ENCODE peak calls at places on chromosomes 7 and 10, in nine cellular contexts. One of them, this sample, is unnamed.
A peak's percentile ranks its signal among the peaks of the same experiment; 100 is the strongest.

GRCh38 chr10:6140141-6140841 is 51.5 kb downstream of the RBM17 start:
- DNase-seq in CD8-positive, alpha-beta memory T cell: peak; percentile 42
- DNase-seq in H4: no peak
- DNase-seq in activated CD4-positive, alpha-beta T cell treated with anti-CD3 and anti-CD28 coated beads, Interleukin-2, amount 50 U/mL, for 4 hours: no peak
- DNase-seq in HT-29: no peak
- DNase-seq in activated CD4-positive, CD25-positive, alpha-beta regulatory T cell: no peak
- DNase-seq in T-helper 2 cell treated with Interferon-gamma antibody and Interleukin-4, amounts not matched to agents 5 μg/mL and 100 μg/mL, for 36 hours: peak; percentile 49
- DNase-seq in M059J: no peak
- DNase-seq in stimulated activated CD8-positive, alpha-beta memory T cell treated with anti-CD3 and anti-CD28 coated beads, Interleukin-15, amount 100 ng/mL, for 48 hours: no peak
- DNase-seq in this sample: no peak

GRCh38 chr7:70571986-70572385 is 560.0 kb upstream of the GALNT17 start:
- DNase-seq in CD8-positive, alpha-beta memory T cell: no peak
- DNase-seq in H4: peak; percentile 42
- DNase-seq in activated CD4-positive, alpha-beta T cell treated with anti-CD3 and anti-CD28 coated beads, Interleukin-2, amount 50 U/mL, for 4 hours: no peak
- DNase-seq in HT-29: peak; percentile 72
- DNase-seq in activated CD4-positive, CD25-positive, alpha-beta regulatory T cell: no peak
- DNase-seq in T-helper 2 cell treated with Interferon-gamma antibody and Interleukin-4, amounts not matched to agents 5 μg/mL and 100 μg/mL, for 36 hours: no peak
- DNase-seq in M059J: peak; percentile 16
- DNase-seq in stimulated activated CD8-positive, alpha-beta memory T cell treated with anti-CD3 and anti-CD28 coated beads, Interleukin-15, amount 100 ng/mL, for 48 hours: no peak
- DNase-seq in this sample: no peak

GRCh38 chr7:123719481-123719806 is 29.4 kb downstream of the WASL start:
- DNase-seq in CD8-positive, alpha-beta memory T cell: no peak
- DNase-seq in H4: no peak
- DNase-seq in activated CD4-positive, alpha-beta T cell treated with anti-CD3 and anti-CD28 coated beads, Interleukin-2, amount 50 U/mL, for 4 hours: no peak
- DNase-seq in HT-29: no peak
- DNase-seq in activated CD4-positive, CD25-positive, alpha-beta regulatory T cell: no peak
- DNase-seq in T-helper 2 cell treated with Interferon-gamma antibody and Interleukin-4, amounts not matched to agents 5 μg/mL and 100 μg/mL, for 36 hours: no peak
- DNase-seq in M059J: no peak
- DNase-seq in stimulated activated CD8-positive, alpha-beta memory T cell treated with anti-CD3 and anti-CD28 coated beads, Interleukin-15, amount 100 ng/mL, for 48 hours: no peak
- DNase-seq in this sample: no peak

GRCh38 chr10:34187201-34187600 is 627.9 kb downstream of the PARD3 start:
- DNase-seq in CD8-positive, alpha-beta memory T cell: no peak
- DNase-seq in H4: no peak
- DNase-seq in activated CD4-positive, alpha-beta T cell treated with anti-CD3 and anti-CD28 coated beads, Interleukin-2, amount 50 U/mL, for 4 hours: no peak
- DNase-seq in HT-29: no peak
- DNase-seq in activated CD4-positive, CD25-positive, alpha-beta regulatory T cell: no peak
- DNase-seq in T-helper 2 cell treated with Interferon-gamma antibody and Interleukin-4, amounts not matched to agents 5 μg/mL and 100 μg/mL, for 36 hours: no peak
- DNase-seq in M059J: peak; percentile 56
- DNase-seq in stimulated activated CD8-positive, alpha-beta memory T cell treated with anti-CD3 and anti-CD28 coated beads, Interleukin-15, amount 100 ng/mL, for 48 hours: no peak
- DNase-seq in this sample: no peak

GRCh38 chr7:105618016-105618296 is 36.7 kb upstream of the EFCAB10 start:
- DNase-seq in CD8-positive, alpha-beta memory T cell: no peak
- DNase-seq in H4: no peak
- DNase-seq in activated CD4-positive, alpha-beta T cell treated with anti-CD3 and anti-CD28 coated beads, Interleukin-2, amount 50 U/mL, for 4 hours: no peak
- DNase-seq in HT-29: no peak
- DNase-seq in activated CD4-positive, CD25-positive, alpha-beta regulatory T cell: no peak
- DNase-seq in T-helper 2 cell treated with Interferon-gamma antibody and Interleukin-4, amounts not matched to agents 5 μg/mL and 100 μg/mL, for 36 hours: no peak
- DNase-seq in M059J: no peak
- DNase-seq in stimulated activated CD8-positive, alpha-beta memory T cell treated with anti-CD3 and anti-CD28 coated beads, Interleukin-15, amount 100 ng/mL, for 48 hours: no peak
- DNase-seq in this sample: no peak

GRCh38 chr10:96683065-96683464 is 37.2 kb downstream of the PIK3AP1 start:
- DNase-seq in CD8-positive, alpha-beta memory T cell: no peak
- DNase-seq in H4: no peak
- DNase-seq in activated CD4-positive, alpha-beta T cell treated with anti-CD3 and anti-CD28 coated beads, Interleukin-2, amount 50 U/mL, for 4 hours: no peak
- DNase-seq in HT-29: no peak
- DNase-seq in activated CD4-positive, CD25-positive, alpha-beta regulatory T cell: no peak
- DNase-seq in T-helper 2 cell treated with Interferon-gamma antibody and Interleukin-4, amounts not matched to agents 5 μg/mL and 100 μg/mL, for 36 hours: no peak
- DNase-seq in M059J: peak; percentile 89
- DNase-seq in stimulated activated CD8-positive, alpha-beta memory T cell treated with anti-CD3 and anti-CD28 coated beads, Interleukin-15, amount 100 ng/mL, for 48 hours: no peak
- DNase-seq in this sample: no peak

GRCh38 chr10:112678581-112678980 is 231.6 kb downstream of the VTI1A start:
- DNase-seq in CD8-positive, alpha-beta memory T cell: no peak
- DNase-seq in H4: no peak
- DNase-seq in activated CD4-positive, alpha-beta T cell treated with anti-CD3 and anti-CD28 coated beads, Interleukin-2, amount 50 U/mL, for 4 hours: no peak
- DNase-seq in HT-29: no peak
- DNase-seq in activated CD4-positive, CD25-positive, alpha-beta regulatory T cell: no peak
- DNase-seq in T-helper 2 cell treated with Interferon-gamma antibody and Interleukin-4, amounts not matched to agents 5 μg/mL and 100 μg/mL, for 36 hours: no peak
- DNase-seq in M059J: no peak
- DNase-seq in stimulated activated CD8-positive, alpha-beta memory T cell treated with anti-CD3 and anti-CD28 coated beads, Interleukin-15, amount 100 ng/mL, for 48 hours: no peak
- DNase-seq in this sample: no peak

GRCh38 chr10:71512794-71513379 is 116.2 kb downstream of the CDH23 start:
- DNase-seq in CD8-positive, alpha-beta memory T cell: no peak
- DNase-seq in H4: peak; percentile 50
- DNase-seq in activated CD4-positive, alpha-beta T cell treated with anti-CD3 and anti-CD28 coated beads, Interleukin-2, amount 50 U/mL, for 4 hours: no peak
- DNase-seq in HT-29: peak; percentile 62
- DNase-seq in activated CD4-positive, CD25-positive, alpha-beta regulatory T cell: no peak
- DNase-seq in T-helper 2 cell treated with Interferon-gamma antibody and Interleukin-4, amounts not matched to agents 5 μg/mL and 100 μg/mL, for 36 hours: no peak
- DNase-seq in M059J: peak; percentile 35
- DNase-seq in stimulated activated CD8-positive, alpha-beta memory T cell treated with anti-CD3 and anti-CD28 coated beads, Interleukin-15, amount 100 ng/mL, for 48 hours: no peak
- DNase-seq in this sample: no peak

GRCh38 chr10:132886211-132887099 is 55.9 kb downstream of the CFAP46 start:
- DNase-seq in CD8-positive, alpha-beta memory T cell: no peak
- DNase-seq in H4: no peak
- DNase-seq in activated CD4-positive, alpha-beta T cell treated with anti-CD3 and anti-CD28 coated beads, Interleukin-2, amount 50 U/mL, for 4 hours: no peak
- DNase-seq in HT-29: peak; percentile 41
- DNase-seq in activated CD4-positive, CD25-positive, alpha-beta regulatory T cell: no peak
- DNase-seq in T-helper 2 cell treated with Interferon-gamma antibody and Interleukin-4, amounts not matched to agents 5 μg/mL and 100 μg/mL, for 36 hours: no peak
- DNase-seq in M059J: no peak
- DNase-seq in stimulated activated CD8-positive, alpha-beta memory T cell treated with anti-CD3 and anti-CD28 coated beads, Interleukin-15, amount 100 ng/mL, for 48 hours: no peak
- DNase-seq in this sample: no peak

GRCh38 chr10:14601872-14602725 is 172.6 kb downstream of the FAM107B start:
- DNase-seq in CD8-positive, alpha-beta memory T cell: peak; percentile 53
- DNase-seq in H4: peak; percentile 54
- DNase-seq in activated CD4-positive, alpha-beta T cell treated with anti-CD3 and anti-CD28 coated beads, Interleukin-2, amount 50 U/mL, for 4 hours: peak; percentile 52
- DNase-seq in HT-29: peak; percentile 72
- DNase-seq in activated CD4-positive, CD25-positive, alpha-beta regulatory T cell: no peak
- DNase-seq in T-helper 2 cell treated with Interferon-gamma antibody and Interleukin-4, amounts not matched to agents 5 μg/mL and 100 μg/mL, for 36 hours: peak; percentile 38
- DNase-seq in M059J: peak; percentile 56
- DNase-seq in stimulated activated CD8-positive, alpha-beta memory T cell treated with anti-CD3 and anti-CD28 coated beads, Interleukin-15, amount 100 ng/mL, for 48 hours: no peak
- DNase-seq in this sample: no peak

GRCh38 chr7:91286432-91286831 is 22.2 kb downstream of the FZD1 start:
- DNase-seq in CD8-positive, alpha-beta memory T cell: no peak
- DNase-seq in H4: no peak
- DNase-seq in activated CD4-positive, alpha-beta T cell treated with anti-CD3 and anti-CD28 coated beads, Interleukin-2, amount 50 U/mL, for 4 hours: no peak
- DNase-seq in HT-29: no peak
- DNase-seq in activated CD4-positive, CD25-positive, alpha-beta regulatory T cell: no peak
- DNase-seq in T-helper 2 cell treated with Interferon-gamma antibody and Interleukin-4, amounts not matched to agents 5 μg/mL and 100 μg/mL, for 36 hours: no peak
- DNase-seq in M059J: no peak
- DNase-seq in stimulated activated CD8-positive, alpha-beta memory T cell treated with anti-CD3 and anti-CD28 coated beads, Interleukin-15, amount 100 ng/mL, for 48 hours: no peak
- DNase-seq in this sample: no peak

GRCh38 chr7:112433289-112433688 is 17.0 kb upstream of the IFRD1 start:
- DNase-seq in CD8-positive, alpha-beta memory T cell: no peak
- DNase-seq in H4: no peak
- DNase-seq in activated CD4-positive, alpha-beta T cell treated with anti-CD3 and anti-CD28 coated beads, Interleukin-2, amount 50 U/mL, for 4 hours: no peak
- DNase-seq in HT-29: no peak
- DNase-seq in activated CD4-positive, CD25-positive, alpha-beta regulatory T cell: no peak
- DNase-seq in T-helper 2 cell treated with Interferon-gamma antibody and Interleukin-4, amounts not matched to agents 5 μg/mL and 100 μg/mL, for 36 hours: no peak
- DNase-seq in M059J: no peak
- DNase-seq in stimulated activated CD8-positive, alpha-beta memory T cell treated with anti-CD3 and anti-CD28 coated beads, Interleukin-15, amount 100 ng/mL, for 48 hours: no peak
- DNase-seq in this sample: no peak

GRCh38 chr10:119357389-119358139 is 150.2 kb downstream of the GRK5 start:
- DNase-seq in CD8-positive, alpha-beta memory T cell: no peak
- DNase-seq in H4: no peak
- DNase-seq in activated CD4-positive, alpha-beta T cell treated with anti-CD3 and anti-CD28 coated beads, Interleukin-2, amount 50 U/mL, for 4 hours: no peak
- DNase-seq in HT-29: no peak
- DNase-seq in activated CD4-positive, CD25-positive, alpha-beta regulatory T cell: no peak
- DNase-seq in T-helper 2 cell treated with Interferon-gamma antibody and Interleukin-4, amounts not matched to agents 5 μg/mL and 100 μg/mL, for 36 hours: no peak
- DNase-seq in M059J: no peak
- DNase-seq in stimulated activated CD8-positive, alpha-beta memory T cell treated with anti-CD3 and anti-CD28 coated beads, Interleukin-15, amount 100 ng/mL, for 48 hours: no peak
- DNase-seq in this sample: no peak

GRCh38 chr10:48363617-48364355 is 57.3 kb downstream of the MAPK8 start:
- DNase-seq in CD8-positive, alpha-beta memory T cell: no peak
- DNase-seq in H4: peak; percentile 69
- DNase-seq in activated CD4-positive, alpha-beta T cell treated with anti-CD3 and anti-CD28 coated beads, Interleukin-2, amount 50 U/mL, for 4 hours: no peak
- DNase-seq in HT-29: peak; percentile 80
- DNase-seq in activated CD4-positive, CD25-positive, alpha-beta regulatory T cell: no peak
- DNase-seq in T-helper 2 cell treated with Interferon-gamma antibody and Interleukin-4, amounts not matched to agents 5 μg/mL and 100 μg/mL, for 36 hours: no peak
- DNase-seq in M059J: peak; percentile 79
- DNase-seq in stimulated activated CD8-positive, alpha-beta memory T cell treated with anti-CD3 and anti-CD28 coated beads, Interleukin-15, amount 100 ng/mL, for 48 hours: no peak
- DNase-seq in this sample: peak; percentile 9

GRCh38 chr10:43890124-43890523 is 241.4 kb upstream of the ZNF32 start:
- DNase-seq in CD8-positive, alpha-beta memory T cell: no peak
- DNase-seq in H4: no peak
- DNase-seq in activated CD4-positive, alpha-beta T cell treated with anti-CD3 and anti-CD28 coated beads, Interleukin-2, amount 50 U/mL, for 4 hours: no peak
- DNase-seq in HT-29: no peak
- DNase-seq in activated CD4-positive, CD25-positive, alpha-beta regulatory T cell: no peak
- DNase-seq in T-helper 2 cell treated with Interferon-gamma antibody and Interleukin-4, amounts not matched to agents 5 μg/mL and 100 μg/mL, for 36 hours: no peak
- DNase-seq in M059J: peak; percentile 87
- DNase-seq in stimulated activated CD8-positive, alpha-beta memory T cell treated with anti-CD3 and anti-CD28 coated beads, Interleukin-15, amount 100 ng/mL, for 48 hours: no peak
- DNase-seq in this sample: no peak

GRCh38 chr7:35272234-35272633 is 18.3 kb upstream of the TBX20 start:
- DNase-seq in CD8-positive, alpha-beta memory T cell: no peak
- DNase-seq in H4: no peak
- DNase-seq in activated CD4-positive, alpha-beta T cell treated with anti-CD3 and anti-CD28 coated beads, Interleukin-2, amount 50 U/mL, for 4 hours: no peak
- DNase-seq in HT-29: no peak
- DNase-seq in activated CD4-positive, CD25-positive, alpha-beta regulatory T cell: no peak
- DNase-seq in T-helper 2 cell treated with Interferon-gamma antibody and Interleukin-4, amounts not matched to agents 5 μg/mL and 100 μg/mL, for 36 hours: no peak
- DNase-seq in M059J: no peak
- DNase-seq in stimulated activated CD8-positive, alpha-beta memory T cell treated with anti-CD3 and anti-CD28 coated beads, Interleukin-15, amount 100 ng/mL, for 48 hours: no peak
- DNase-seq in this sample: no peak

GRCh38 chr7:46233585-46234329 is 312.7 kb upstream of the IGFBP3 start:
- DNase-seq in CD8-positive, alpha-beta memory T cell: no peak
- DNase-seq in H4: no peak
- DNase-seq in activated CD4-positive, alpha-beta T cell treated with anti-CD3 and anti-CD28 coated beads, Interleukin-2, amount 50 U/mL, for 4 hours: no peak
- DNase-seq in HT-29: no peak
- DNase-seq in activated CD4-positive, CD25-positive, alpha-beta regulatory T cell: no peak
- DNase-seq in T-helper 2 cell treated with Interferon-gamma antibody and Interleukin-4, amounts not matched to agents 5 μg/mL and 100 μg/mL, for 36 hours: no peak
- DNase-seq in M059J: no peak
- DNase-seq in stimulated activated CD8-positive, alpha-beta memory T cell treated with anti-CD3 and anti-CD28 coated beads, Interleukin-15, amount 100 ng/mL, for 48 hours: no peak
- DNase-seq in this sample: no peak

GRCh38 chr7:133528796-133529195 is 275.9 kb downstream of the EXOC4 start:
- DNase-seq in CD8-positive, alpha-beta memory T cell: no peak
- DNase-seq in H4: no peak
- DNase-seq in activated CD4-positive, alpha-beta T cell treated with anti-CD3 and anti-CD28 coated beads, Interleukin-2, amount 50 U/mL, for 4 hours: no peak
- DNase-seq in HT-29: no peak
- DNase-seq in activated CD4-positive, CD25-positive, alpha-beta regulatory T cell: no peak
- DNase-seq in T-helper 2 cell treated with Interferon-gamma antibody and Interleukin-4, amounts not matched to agents 5 μg/mL and 100 μg/mL, for 36 hours: no peak
- DNase-seq in M059J: no peak
- DNase-seq in stimulated activated CD8-positive, alpha-beta memory T cell treated with anti-CD3 and anti-CD28 coated beads, Interleukin-15, amount 100 ng/mL, for 48 hours: no peak
- DNase-seq in this sample: no peak

GRCh38 chr10:102714621-102715455 is at the start of gene SFXN2:
- DNase-seq in CD8-positive, alpha-beta memory T cell: peak; percentile 30
- DNase-seq in H4: no peak
- DNase-seq in activated CD4-positive, alpha-beta T cell treated with anti-CD3 and anti-CD28 coated beads, Interleukin-2, amount 50 U/mL, for 4 hours: peak; percentile 42
- DNase-seq in HT-29: no peak
- DNase-seq in activated CD4-positive, CD25-positive, alpha-beta regulatory T cell: peak; percentile 20
- DNase-seq in T-helper 2 cell treated with Interferon-gamma antibody and Interleukin-4, amounts not matched to agents 5 μg/mL and 100 μg/mL, for 36 hours: peak; percentile 51
- DNase-seq in M059J: peak; percentile 31
- DNase-seq in stimulated activated CD8-positive, alpha-beta memory T cell treated with anti-CD3 and anti-CD28 coated beads, Interleukin-15, amount 100 ng/mL, for 48 hours: peak; percentile 28
- DNase-seq in this sample: no peak

GRCh38 chr7:155911471-155912105 is 99.3 kb upstream of the SHH start:
- DNase-seq in CD8-positive, alpha-beta memory T cell: no peak
- DNase-seq in H4: no peak
- DNase-seq in activated CD4-positive, alpha-beta T cell treated with anti-CD3 and anti-CD28 coated beads, Interleukin-2, amount 50 U/mL, for 4 hours: no peak
- DNase-seq in HT-29: no peak
- DNase-seq in activated CD4-positive, CD25-positive, alpha-beta regulatory T cell: no peak
- DNase-seq in T-helper 2 cell treated with Interferon-gamma antibody and Interleukin-4, amounts not matched to agents 5 μg/mL and 100 μg/mL, for 36 hours: no peak
- DNase-seq in M059J: no peak
- DNase-seq in stimulated activated CD8-positive, alpha-beta memory T cell treated with anti-CD3 and anti-CD28 coated beads, Interleukin-15, amount 100 ng/mL, for 48 hours: no peak
- DNase-seq in this sample: no peak

GRCh38 chr10:105725007-105725406 is 1083.9 kb downstream of the SORCS3 start:
- DNase-seq in CD8-positive, alpha-beta memory T cell: no peak
- DNase-seq in H4: no peak
- DNase-seq in activated CD4-positive, alpha-beta T cell treated with anti-CD3 and anti-CD28 coated beads, Interleukin-2, amount 50 U/mL, for 4 hours: no peak
- DNase-seq in HT-29: no peak
- DNase-seq in activated CD4-positive, CD25-positive, alpha-beta regulatory T cell: no peak
- DNase-seq in T-helper 2 cell treated with Interferon-gamma antibody and Interleukin-4, amounts not matched to agents 5 μg/mL and 100 μg/mL, for 36 hours: no peak
- DNase-seq in M059J: no peak
- DNase-seq in stimulated activated CD8-positive, alpha-beta memory T cell treated with anti-CD3 and anti-CD28 coated beads, Interleukin-15, amount 100 ng/mL, for 48 hours: no peak
- DNase-seq in this sample: no peak

GRCh38 chr7:11786186-11786585 is 45.8 kb downstream of the THSD7A start:
- DNase-seq in CD8-positive, alpha-beta memory T cell: no peak
- DNase-seq in H4: peak; percentile 68
- DNase-seq in activated CD4-positive, alpha-beta T cell treated with anti-CD3 and anti-CD28 coated beads, Interleukin-2, amount 50 U/mL, for 4 hours: no peak
- DNase-seq in HT-29: peak; percentile 5
- DNase-seq in activated CD4-positive, CD25-positive, alpha-beta regulatory T cell: no peak
- DNase-seq in T-helper 2 cell treated with Interferon-gamma antibody and Interleukin-4, amounts not matched to agents 5 μg/mL and 100 μg/mL, for 36 hours: no peak
- DNase-seq in M059J: peak; percentile 55
- DNase-seq in stimulated activated CD8-positive, alpha-beta memory T cell treated with anti-CD3 and anti-CD28 coated beads, Interleukin-15, amount 100 ng/mL, for 48 hours: no peak
- DNase-seq in this sample: no peak

GRCh38 chr7:122006687-122007086 is 133.7 kb downstream of the PTPRZ1 start:
- DNase-seq in CD8-positive, alpha-beta memory T cell: no peak
- DNase-seq in H4: peak; percentile 53
- DNase-seq in activated CD4-positive, alpha-beta T cell treated with anti-CD3 and anti-CD28 coated beads, Interleukin-2, amount 50 U/mL, for 4 hours: no peak
- DNase-seq in HT-29: peak; percentile 51
- DNase-seq in activated CD4-positive, CD25-positive, alpha-beta regulatory T cell: no peak
- DNase-seq in T-helper 2 cell treated with Interferon-gamma antibody and Interleukin-4, amounts not matched to agents 5 μg/mL and 100 μg/mL, for 36 hours: no peak
- DNase-seq in M059J: peak; percentile 4
- DNase-seq in stimulated activated CD8-positive, alpha-beta memory T cell treated with anti-CD3 and anti-CD28 coated beads, Interleukin-15, amount 100 ng/mL, for 48 hours: no peak
- DNase-seq in this sample: no peak

This sample was measured in caudate nucleus.